ENCODE peak calls at places on chromosome 2, in four cellular contexts. X, K, L and B are unnamed samples.
A peak's percentile ranks its signal among the peaks of the same experiment; 100 is the strongest.

GRCh38 chr2:174544802-174545201 is 52.8 kb downstream of the WIPF1 start:
- DNase-seq in K (no peak), L (no peak), X (no peak), B (no peak)

GRCh38 chr2:175027755-175028154 is 22.6 kb upstream of the CHN1 start:
- DNase-seq in K (no peak), L (no peak), X (no peak), B (no peak)

GRCh38 chr2:157922815-157923214 is 46.7 kb upstream of the ACVR1 start:
- DNase-seq in X (no peak), L (no peak), K (no peak), B (no peak)

GRCh38 chr2:128310094-128310716 is 8.5 kb downstream of the HS6ST1 start:
- DNase-seq in X (no peak), K (no peak), L (no peak), B (no peak)

GRCh38 chr2:121638333-121638732 is 10.9 kb downstream of the CLASP1 start:
- DNase-seq in X (no peak), K (no peak), L (no peak), B (no peak)

GRCh38 chr2:106953779-106954178 is 67.8 kb upstream of the ST6GAL2 start:
- DNase-seq in X (no peak), K (no peak), L (no peak), B (no peak)

GRCh38 chr2:193847140-193847539 is 1652.4 kb upstream of the TMEFF2 start:
- DNase-seq in K (no peak), X (no peak), L (no peak), B (no peak)

GRCh38 chr2:224319756-224320155 is 82.2 kb downstream of the FAM124B start:
- DNase-seq in K (no peak), X (no peak), L (no peak), B (no peak)

GRCh38 chr2:203705184-203705583 is 1.3 kb upstream of the CD28 start:
- DNase-seq in X (no peak), L (no peak), K (peak; percentile 54), B (no peak)

GRCh38 chr2:117942551-117942950 is 71.3 kb downstream of the CCDC93 start:
- DNase-seq in K (no peak), X (no peak), L (no peak), B (no peak)

GRCh38 chr2:233261819-233262555 is 10.5 kb downstream of the ATG16L1 start:
- DNase-seq in L (no peak), X (no peak), K (no peak), B (no peak)

GRCh38 chr2:22907330-22907729 is 477.6 kb upstream of the KLHL29 start:
- DNase-seq in L (no peak), X (no peak), K (no peak), B (no peak)

GRCh38 chr2:174753038-174753633 is 11.1 kb downstream of the CHRNA1 start:
- DNase-seq in L (no peak), X (no peak), K (peak; percentile 31), B (no peak)

GRCh38 chr2:11949732-11950503 is 203.5 kb downstream of the LPIN1 start:
- DNase-seq in K (no peak), L (no peak), X (no peak), B (no peak)

GRCh38 chr2:72003796-72004195 is 143.9 kb downstream of the CYP26B1 start:
- DNase-seq in X (no peak), K (no peak), L (no peak), B (no peak)

GRCh38 chr2:72007402-72007801 is 140.3 kb downstream of the CYP26B1 start:
- DNase-seq in K (no peak), L (no peak), X (no peak), B (no peak)

GRCh38 chr2:72006188-72006736 is 141.4 kb downstream of the CYP26B1 start:
- DNase-seq in L (no peak), K (no peak), X (no peak), B (no peak)

GRCh38 chr2:72004201-72004915 is 143.3 kb downstream of the CYP26B1 start:
- DNase-seq in L (no peak), K (no peak), X (no peak), B (no peak)

GRCh38 chr2:72004976-72005375 is 142.7 kb downstream of the CYP26B1 start:
- DNase-seq in X (no peak), K (no peak), L (no peak), B (no peak)
- H3K27ac ChIP-seq in X (no peak overlapping the region), K (no peak overlapping the region), L (no peak overlapping the region), B (no peak overlapping the region)

DNA sequence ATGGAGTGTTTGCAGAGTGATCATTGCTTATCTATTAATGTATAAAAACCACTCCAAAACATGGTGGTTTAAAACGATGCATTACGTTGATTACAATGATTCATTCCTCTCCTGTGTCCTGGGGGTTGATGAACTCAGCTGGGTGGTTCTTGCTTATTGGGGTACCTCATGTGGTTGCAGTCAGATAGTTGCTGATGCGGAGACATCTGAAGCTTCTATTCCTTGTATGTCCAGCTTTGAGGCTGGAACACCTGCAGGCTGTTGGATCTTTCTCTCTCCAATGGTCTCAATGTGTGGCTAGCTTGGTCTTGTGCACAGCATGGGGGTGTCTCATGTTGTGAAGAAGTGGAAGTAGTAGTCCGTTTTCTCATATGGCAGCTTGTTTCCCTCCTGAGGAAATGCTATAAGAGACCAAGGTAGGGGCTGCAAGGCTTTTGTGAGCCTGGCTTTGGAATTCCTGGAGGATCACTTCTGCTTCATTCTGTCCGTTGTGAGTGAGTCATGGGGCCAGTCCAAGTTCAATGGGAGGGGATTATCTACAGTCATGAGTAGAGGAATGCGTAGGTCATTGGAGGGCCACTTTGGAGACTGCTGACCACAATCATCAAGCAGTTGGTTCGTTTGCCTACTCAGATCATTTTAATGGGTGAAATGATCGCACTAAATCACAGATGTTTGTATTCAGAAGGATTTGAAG is 601.0 kb downstream of the SLC4A3 start:
- DNase-seq in K (no peak), L (no peak), X (peak; percentile 97), B (peak; percentile 84)
- H3K27ac ChIP-seq in K (no peak overlapping the region), L (no peak overlapping the region), X (peak overlapping the region; percentile 90), B (no peak overlapping the region)

DNA sequence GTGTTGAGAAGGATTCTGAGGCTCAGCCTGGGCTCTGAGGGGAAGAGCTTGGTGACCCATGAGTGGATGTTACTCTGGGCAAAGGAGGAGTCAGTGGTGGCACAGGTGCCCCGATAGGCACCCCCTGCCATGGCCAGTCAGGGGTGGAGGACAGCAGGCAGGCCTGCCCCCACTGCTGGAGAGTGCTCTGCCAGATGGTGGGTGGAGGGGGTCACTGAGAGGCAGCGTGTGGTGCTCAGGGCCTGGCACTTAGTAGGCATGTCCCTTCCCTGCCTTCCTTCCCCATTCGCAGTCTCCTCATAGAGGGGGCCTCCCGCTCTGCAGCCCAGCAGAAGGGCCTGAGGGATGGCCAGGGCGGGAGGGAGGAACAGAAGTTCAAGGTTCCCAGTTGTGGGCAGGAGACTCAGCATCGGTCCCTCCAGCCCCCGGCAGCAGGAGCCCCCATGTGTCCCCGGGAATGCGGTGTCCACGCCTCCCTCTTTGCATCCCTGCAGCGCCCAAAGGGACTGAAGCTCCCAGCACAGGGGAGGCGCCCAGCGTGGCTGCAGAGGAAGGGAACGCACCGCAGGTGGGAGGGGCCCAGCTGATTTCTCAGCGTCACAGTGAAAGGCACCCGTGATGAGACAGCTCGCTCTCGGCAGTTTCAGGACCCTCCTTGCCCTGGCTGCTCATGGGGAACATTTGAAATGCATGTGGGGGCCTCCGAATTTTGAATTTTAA is 5.7 kb upstream of the SNED1 start:
- DNase-seq in X (no peak), K (no peak), L (no peak), B (no peak)
- H3K27ac ChIP-seq in X (no peak overlapping the region), K (no peak overlapping the region), L (no peak overlapping the region), B (no peak overlapping the region)

DNA sequence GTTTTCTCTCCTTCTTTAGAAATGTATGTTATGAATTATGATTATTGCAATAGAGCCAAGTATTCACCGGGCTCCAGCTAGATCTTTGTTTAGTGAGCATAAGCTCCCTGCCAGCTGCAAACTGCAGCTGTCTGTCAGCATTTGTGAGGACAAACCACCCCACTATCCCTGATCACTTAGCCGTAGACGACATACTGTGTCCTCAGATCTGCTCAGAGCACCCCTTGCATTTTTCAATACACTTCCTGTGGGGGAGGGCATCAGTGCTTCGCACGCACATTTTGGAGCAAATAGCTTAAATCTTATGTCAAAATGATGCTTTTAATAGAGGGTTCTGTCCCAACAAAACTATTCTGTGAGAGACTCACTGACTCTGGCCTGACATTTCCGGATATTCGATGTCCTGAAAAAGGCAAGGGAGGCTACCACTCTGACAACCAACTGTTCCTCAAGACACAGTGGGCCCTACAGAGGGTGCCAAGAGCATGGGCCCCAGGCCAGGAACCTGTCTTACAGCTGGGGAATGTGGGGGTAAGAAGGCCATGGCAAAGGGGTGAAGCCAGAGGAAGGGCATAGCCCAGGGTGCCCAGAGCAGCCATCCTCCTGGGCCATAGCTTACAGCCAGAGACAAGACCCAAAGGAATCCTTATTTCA is 346.0 kb downstream of the ARHGAP15 start:
- DNase-seq in L (no peak), K (no peak), X (no peak), B (no peak)
- H3K27ac ChIP-seq in L (no peak overlapping the region), K (no peak overlapping the region), X (no peak overlapping the region), B (no peak overlapping the region)

GRCh38 chr2:196987298-196987653 is 60.8 kb upstream of the PGAP1 start:
- DNase-seq in X (no peak), L (no peak), K (no peak), B (no peak)
- H3K27ac ChIP-seq in X (peak overlapping the region; percentile 92), L (no peak overlapping the region), K (no peak overlapping the region), B (peak overlapping the region; percentile 86)

GRCh38 chr2:62475172-62476011 is 30.6 kb downstream of the TMEM17 start:
- DNase-seq in L (peak; percentile 35), X (no peak), K (no peak), B (no peak)
- H3K27ac ChIP-seq in L (peak overlapping the region; percentile 32), X (no peak overlapping the region), K (no peak overlapping the region), B (peak overlapping the region; percentile 2)

GRCh38 chr2:132636346-132636745 is 33.7 kb downstream of the LYPD1 start:
- DNase-seq in K (no peak), X (no peak), L (no peak), B (no peak)

GRCh38 chr2:132641819-132642218 is 28.2 kb downstream of the LYPD1 start:
- DNase-seq in K (no peak), X (no peak), L (no peak), B (no peak)

GRCh38 chr2:132642415-132642814 is 27.6 kb downstream of the LYPD1 start:
- DNase-seq in K (no peak), L (no peak), X (no peak), B (no peak)

GRCh38 chr2:132645176-132645575 is 24.8 kb downstream of the LYPD1 start:
- DNase-seq in K (no peak), L (no peak), X (no peak), B (no peak)

DNA sequence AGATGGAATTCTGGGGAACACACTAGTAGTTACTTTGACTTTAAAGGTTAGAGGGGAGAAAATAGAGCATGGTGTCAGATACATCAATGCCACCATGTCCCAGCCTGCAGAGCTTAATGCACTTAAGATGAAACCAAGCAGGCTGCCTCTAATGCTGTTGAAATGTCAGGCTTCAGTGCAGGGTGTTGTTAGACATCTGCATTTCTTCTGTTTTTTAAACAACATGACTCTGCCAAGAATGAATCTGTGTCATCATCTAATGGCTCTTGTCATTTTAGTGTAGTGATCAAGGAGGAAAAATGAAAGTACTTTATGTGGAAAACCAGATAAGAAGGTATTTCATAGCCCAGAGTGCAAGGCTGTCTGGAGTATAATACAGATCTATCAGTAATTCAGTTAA is 29.9 kb downstream of the LYPD1 start:
- DNase-seq in K (no peak), L (no peak), X (no peak), B (no peak)
- H3K27ac ChIP-seq in K (no peak overlapping the region), L (no peak overlapping the region), X (no peak overlapping the region), B (no peak overlapping the region)

GRCh38 chr2:168201211-168201610 is 46.2 kb downstream of the STK39 start:
- DNase-seq in K (no peak), X (no peak), L (no peak), B (no peak)

GRCh38 chr2:168203762-168204693 is 43.4 kb downstream of the STK39 start:
- DNase-seq in L (no peak), X (no peak), K (no peak), B (no peak)

GRCh38 chr2:168196764-168197180 is 50.6 kb downstream of the STK39 start:
- DNase-seq in K (no peak), X (no peak), L (no peak), B (no peak)

GRCh38 chr2:168198476-168199192 is 48.8 kb downstream of the STK39 start:
- DNase-seq in K (no peak), L (no peak), X (peak; percentile 46), B (no peak)

GRCh38 chr2:168201722-168202121 is 45.7 kb downstream of the STK39 start:
- DNase-seq in L (no peak), X (no peak), K (no peak), B (no peak)
- H3K27ac ChIP-seq in L (no peak overlapping the region), X (peak overlapping the region; percentile 16), K (no peak overlapping the region), B (no peak overlapping the region)